ENCODE peak calls at places on chromosomes 1 and 21, in four cellular contexts. D is right cardiac atrium; L is CD4-positive, alpha-beta memory T cell; C is A549. F is an unnamed sample. For H3K4me1, the result is how much of the 10 kb centered on the place peaks cover.

GRCh38 chr1:110190282-110190929 is 19.7 kb upstream of the KCNC4 start:
- DNase-seq in D (peak), L (no peak), C (no peak), F (no peak)

GRCh38 chr1:225644666-225645065 is 8.3 kb downstream of the ENAH start:
- DNase-seq in D (no peak), L (no peak), C (no peak), F (no peak)

GRCh38 chr1:24720152-24720551 is 25.1 kb upstream of the CLIC4 start:
- DNase-seq in D (peak), L (no peak), C (no peak), F (no peak)

GRCh38 chr1:58780586-58781452 is 3.0 kb downstream of the JUN start:
- DNase-seq in D (no peak), L (peak), C (no peak), F (no peak)

GRCh38 chr1:45246760-45247159 is 40.4 kb upstream of the ZSWIM5 start:
- DNase-seq in D (no peak), L (peak), C (no peak), F (peak)

GRCh38 chr1:247407180-247407616 is 8.8 kb upstream of the NLRP3 start:
- DNase-seq in D (peak), L (peak), C (no peak), F (no peak)

GRCh38 chr1:55235722-55236121 is 20.6 kb upstream of the USP24 start:
- DNase-seq in D (no peak), L (no peak), C (no peak), F (no peak)

GRCh38 chr1:20787775-20788488 is 825 bp upstream of the HP1BP3 start:
- DNase-seq in D (no peak), L (no peak), C (peak), F (peak)

GRCh38 chr1:150577557-150578277 is 1.7 kb downstream of the MCL1 start:
- DNase-seq in D (no peak), L (peak), C (no peak), F (peak)

GRCh38 chr1:97986041-97987005 is 65.5 kb upstream of the DPYD start:
- DNase-seq in D (no peak), L (peak), C (no peak), F (no peak)

GRCh38 chr21:21731626-21732025 is 733.4 kb downstream of the NCAM2 start:
- DNase-seq in D (no peak), L (no peak), C (no peak), F (no peak)

GRCh38 chr1:209363112-209363511 is 220.4 kb upstream of the CAMK1G start:
- DNase-seq in D (no peak), L (no peak), C (no peak), F (no peak)

GRCh38 chr1:173329747-173330146 is 122.6 kb upstream of the TNFSF4 start:
- DNase-seq in D (no peak), L (no peak), C (no peak), F (no peak)

GRCh38 chr1:7579016-7579415 is 192.1 kb upstream of the VAMP3 start:
- DNase-seq in D (peak), L (no peak), C (no peak), F (no peak)

GRCh38 chr1:188822248-188822647 is 1655.4 kb downstream of the BRINP3 start:
- DNase-seq in D (no peak), L (no peak), C (no peak), F (no peak)

GRCh38 chr21:37435120-37435519 is 68.5 kb downstream of the DYRK1A start:
- DNase-seq in D (peak), L (peak), C (no peak), F (peak)

GRCh38 chr1:151435174-151435573 is 24.1 kb downstream of the POGZ start:
- DNase-seq in D (no peak), L (no peak), C (no peak), F (no peak)

GRCh38 chr1:158819461-158820443 is 11.4 kb upstream of the MNDA start:
- DNase-seq in D (no peak), L (peak), C (no peak), F (no peak)

GRCh38 chr1:101781437-101781836 is 215.3 kb downstream of the OLFM3 start:
- DNase-seq in D (no peak), L (no peak), C (no peak), F (peak)

GRCh38 chr1:62295921-62296451 is 23.2 kb downstream of the KANK4 start:
- DNase-seq in D (no peak), L (peak), C (no peak), F (peak)

GRCh38 chr1:173206816-173207595 is at the start of gene TNFSF4:
- DNase-seq in D (peak), L (no peak), C (no peak), F (no peak)

GRCh38 chr1:224131253-224131652 is 17.3 kb downstream of the FBXO28 start:
- DNase-seq in D (no peak), L (no peak), C (no peak), F (no peak)

GRCh38 chr1:209123601-209124000 is 459.9 kb upstream of the CAMK1G start:
- DNase-seq in D (no peak), L (no peak), C (no peak), F (no peak)

GRCh38 chr1:241411776-241412338 is 54.9 kb upstream of the RGS7 start:
- DNase-seq in D (no peak), L (no peak), C (no peak), F (no peak)

GRCh38 chr21:39326607-39327307 is 13.3 kb upstream of the BRWD1 start:
- DNase-seq in D (no peak), L (no peak), C (no peak), F (no peak)

GRCh38 chr1:203405703-203406430 is 54.9 kb upstream of the FMOD start:
- DNase-seq in D (no peak), L (no peak), C (no peak), F (no peak)
- H3K4me1 ChIP-seq in D (under half), L (under half), C (under half), F (under half)

DNA sequence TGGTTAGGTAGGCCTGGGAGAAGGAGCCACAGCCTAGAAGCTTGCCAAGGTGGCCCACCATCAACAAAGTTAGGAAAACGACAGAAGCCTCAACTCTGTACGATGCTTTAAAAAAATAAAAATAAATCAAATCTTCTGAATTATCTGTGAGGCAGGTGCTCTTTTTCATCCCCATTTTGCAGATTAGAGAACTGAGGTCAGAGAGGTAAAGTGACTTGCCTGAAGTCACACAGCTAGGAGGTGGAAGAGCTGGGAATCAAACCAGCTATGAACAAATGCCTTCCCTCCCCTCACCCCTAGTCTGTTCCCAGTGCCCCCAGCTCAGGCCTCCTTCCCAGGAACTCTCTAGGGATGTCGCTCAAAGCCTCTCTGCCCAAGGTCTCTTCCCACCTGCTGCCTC is 30.4 kb downstream of the EPHA2 start:
- DNase-seq in D (no peak), L (no peak), C (no peak), F (no peak)
- H3K4me1 ChIP-seq in D (under half), L (under half), C (half or more), F (under half)

GRCh38 chr1:171966426-171967220 is 125.3 kb downstream of the DNM3 start:
- DNase-seq in D (no peak), L (no peak), C (no peak), F (peak)
- H3K4me1 ChIP-seq in D (under half), L (under half), C (under half), F (under half)

GRCh38 chr1:226661271-226661670 is 77.8 kb downstream of the ITPKB start:
- DNase-seq in D (no peak), L (no peak), C (no peak), F (no peak)

GRCh38 chr1:226660410-226661182 is 78.5 kb downstream of the ITPKB start:
- DNase-seq in D (peak), L (no peak), C (no peak), F (no peak)

GRCh38 chr1:226659136-226659535 is 79.9 kb downstream of the ITPKB start:
- DNase-seq in D (peak), L (no peak), C (no peak), F (no peak)

GRCh38 chr1:226658538-226659125 is 80.5 kb downstream of the ITPKB start:
- DNase-seq in D (peak), L (no peak), C (no peak), F (no peak)

DNA sequence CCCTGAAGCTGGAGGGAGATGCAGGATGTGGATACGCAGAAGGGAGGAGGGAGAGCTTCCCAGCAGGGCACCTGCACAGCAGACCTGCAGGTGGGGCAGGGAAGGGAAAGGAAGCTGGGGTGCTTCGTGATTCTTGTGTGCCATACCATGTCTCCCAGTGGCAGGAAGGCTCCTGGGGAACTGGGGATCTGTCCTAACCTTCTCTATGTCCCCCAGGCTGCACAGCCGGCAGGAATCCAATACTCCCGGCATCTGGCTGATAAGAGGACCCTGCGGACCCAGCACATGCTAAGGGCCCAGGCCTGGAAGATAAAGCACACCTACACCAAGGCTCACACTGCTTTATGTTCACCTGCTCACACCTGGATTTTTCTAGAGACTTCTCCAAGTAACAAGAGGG is 79.4 kb downstream of the ITPKB start:
- DNase-seq in D (peak), L (no peak), C (no peak), F (no peak)
- H3K4me1 ChIP-seq in D (half or more), L (under half), C (under half), F (under half)